ENCODE peak calls at places on chromosomes 2 and 18, in four cellular contexts. T, I, W and H are unnamed samples.
A peak's percentile ranks its signal among the peaks of the same experiment; 100 is the strongest.

GRCh38 chr2:232321817-232322559 is 56.6 kb upstream of the ALPP start:
- DNase-seq in T (peak; percentile 28), I (no peak), W (no peak), H (no peak)

GRCh38 chr2:76298022-76298421 is 587.3 kb upstream of the GCFC2 start:
- DNase-seq in I (no peak), W (no peak), T (no peak), H (no peak)

GRCh38 chr18:61738488-61738887 is 154.3 kb downstream of the RNF152 start:
- DNase-seq in W (peak; percentile 58), I (no peak), T (no peak), H (no peak)

GRCh38 chr18:70490008-70490933 is 201.4 kb downstream of the SOCS6 start:
- DNase-seq in W (peak; percentile 79), I (peak; percentile 17), T (peak; percentile 31), H (peak; percentile 60)

GRCh38 chr2:3601561-3602271 is 6.8 kb downstream of the COLEC11 start:
- DNase-seq in I (no peak), W (no peak), T (no peak), H (no peak)

GRCh38 chr2:214587442-214587841 is 176.6 kb downstream of the VWC2L start:
- DNase-seq in W (peak; percentile 1), I (no peak), T (no peak), H (no peak)

GRCh38 chr18:44626807-44627206 is 53.9 kb upstream of the SETBP1 start:
- DNase-seq in W (no peak), I (no peak), T (no peak), H (no peak)

GRCh38 chr2:142778289-142778688 is 99.2 kb upstream of the KYNU start:
- DNase-seq in W (no peak), I (no peak), T (no peak), H (no peak)

GRCh38 chr2:217223222-217223930 is 363.5 kb upstream of the TNP1 start:
- DNase-seq in W (peak; percentile 95), T (peak; percentile 53), I (no peak), H (peak; percentile 56)

GRCh38 chr2:236352761-236353593 is 88.8 kb upstream of the ASB18 start:
- DNase-seq in T (peak; percentile 67), W (peak; percentile 53), I (peak; percentile 31), H (peak; percentile 41)

GRCh38 chr2:137056704-137057103 is 291.4 kb downstream of the THSD7B start:
- DNase-seq in W (no peak), T (no peak), I (no peak), H (no peak)

GRCh38 chr2:99707592-99707991 is 217.8 kb upstream of the REV1 start:
- DNase-seq in T (no peak), W (peak; percentile 67), I (no peak), H (no peak)

GRCh38 chr2:184597571-184597980 is 753 bp upstream of the ZNF804A start:
- DNase-seq in W (peak; percentile 54), T (peak; percentile 24), I (peak; percentile 3), H (no peak)

GRCh38 chr18:3984163-3984757 is 470.8 kb downstream of the DLGAP1 start:
- DNase-seq in W (no peak), T (no peak), I (no peak), H (no peak)

GRCh38 chr18:5895886-5896740 is 791 bp upstream of the TMEM200C start:
- DNase-seq in T (peak; percentile 56), I (peak; percentile 16), W (no peak), H (no peak)

GRCh38 chr2:189153608-189154007 is 26.0 kb downstream of the COL5A2 start:
- DNase-seq in W (peak; percentile 90), T (no peak), I (no peak), H (no peak)

GRCh38 chr2:8502316-8502715 is 179.5 kb upstream of the ID2 start:
- DNase-seq in I (peak; percentile 46), T (no peak), W (no peak), H (no peak)

GRCh38 chr18:23856466-23857175 is 157.9 kb upstream of the TTC39C start:
- DNase-seq in I (no peak), W (peak; percentile 12), T (no peak), H (peak; percentile 24)

GRCh38 chr2:192194065-192194865 is 468 bp downstream of the TMEFF2 start:
- DNase-seq in W (peak; percentile 31), I (peak; percentile 14), T (no peak), H (peak; percentile 27)

GRCh38 chr2:192194866-192195547 is at the start of gene TMEFF2:
- DNase-seq in I (peak; percentile 34), T (peak; percentile 70), W (peak; percentile 83), H (peak; percentile 80)

GRCh38 chr2:192195548-192196418 is 1.1 kb upstream of the TMEFF2 start:
- DNase-seq in T (peak; percentile 42), I (peak; percentile 17), W (peak; percentile 20), H (peak; percentile 13)

DNA sequence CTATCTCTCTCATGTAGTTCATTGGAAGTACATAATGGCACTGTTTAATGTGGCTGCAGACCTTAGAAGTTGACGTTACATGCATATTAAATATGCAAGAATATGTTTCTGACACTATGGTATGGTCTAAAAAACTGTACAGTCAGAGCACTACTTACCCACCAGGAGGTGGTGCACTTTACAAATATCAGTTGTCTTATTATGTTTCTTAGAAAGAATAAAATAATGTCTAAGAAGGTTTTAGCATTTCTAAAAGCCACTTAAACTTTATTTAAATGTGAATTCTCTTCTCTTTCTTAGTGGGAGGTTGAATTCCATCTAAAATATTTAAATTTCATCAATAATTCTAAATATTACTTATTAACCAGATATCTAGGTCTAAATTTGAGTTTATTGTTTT is 4.3 kb downstream of the TMEFF2 start:
- DNase-seq in W (peak; percentile 75), I (no peak), T (no peak), H (no peak)
- TF ChIP-seq CTCF in W (peak; percentile 67), I (no peak), T (peak; percentile 11), H (peak; percentile 42)

GRCh38 chr2:106098081-106098480 is 96.0 kb downstream of the UXS1 start:
- DNase-seq in W (peak; percentile 60), T (no peak), I (no peak), H (peak; percentile 30)
- TF ChIP-seq CTCF in W (peak; percentile 76), T (peak; percentile 12), I (no peak), H (peak; percentile 35)

DNA sequence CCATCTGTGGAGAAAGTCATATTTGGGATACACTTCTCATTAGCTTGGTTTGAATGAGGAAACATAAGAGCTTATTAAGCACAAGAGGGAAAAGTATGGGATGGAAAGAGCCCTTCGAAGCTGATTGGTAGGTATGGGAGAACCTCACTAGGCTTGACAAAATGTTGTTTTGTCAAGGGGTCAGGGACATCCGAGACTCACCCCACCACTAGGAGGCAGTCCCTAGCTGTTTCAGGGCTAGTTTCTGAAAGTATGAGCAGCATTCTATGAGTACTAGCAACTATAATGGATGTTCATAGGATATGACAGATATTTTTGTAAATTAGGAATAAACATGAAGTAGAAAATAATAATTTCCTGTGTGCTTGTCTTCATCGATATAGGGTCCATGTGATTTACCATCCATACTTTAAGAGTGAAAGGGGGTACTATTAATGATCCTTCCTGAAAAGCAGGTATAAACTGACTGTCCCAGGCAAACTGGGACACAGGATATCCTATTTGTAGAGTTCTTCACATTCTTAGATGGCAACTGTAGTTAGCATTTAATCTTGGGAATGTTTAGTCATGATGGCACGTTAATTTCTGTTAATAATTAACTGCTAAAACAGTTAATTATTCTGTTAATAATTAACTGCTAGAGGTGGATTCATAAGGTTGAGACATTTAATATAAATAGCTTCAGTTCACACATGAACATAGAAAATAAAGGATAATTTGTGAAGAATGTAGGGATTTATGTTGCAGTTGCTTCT is 28.4 kb downstream of the OTX1 start:
- DNase-seq in T (peak; percentile 35), I (no peak), W (no peak), H (peak; percentile 54)
- TF ChIP-seq CTCF in T (peak; percentile 35), I (no peak), W (peak; percentile 61), H (no peak)

GRCh38 chr2:121603185-121603584 is 46.1 kb downstream of the CLASP1 start:
- DNase-seq in T (no peak), W (no peak), I (no peak), H (no peak)
- TF ChIP-seq CTCF in T (no peak), W (no peak), I (no peak), H (no peak)

GRCh38 chr2:124911560-124911959 is 886.5 kb downstream of the CNTNAP5 start:
- DNase-seq in I (no peak), T (no peak), W (no peak), H (no peak)
- TF ChIP-seq CTCF in I (no peak), T (no peak), W (no peak), H (no peak)

GRCh38 chr2:43026451-43027102 is 199.8 kb downstream of the ZFP36L2 start:
- DNase-seq in I (peak; percentile 68), W (no peak), T (no peak), H (no peak)

GRCh38 chr2:43023791-43024514 is 202.5 kb downstream of the ZFP36L2 start:
- DNase-seq in I (no peak), W (no peak), T (no peak), H (no peak)

GRCh38 chr2:43022896-43023295 is 203.5 kb downstream of the ZFP36L2 start:
- DNase-seq in I (no peak), T (no peak), W (no peak), H (no peak)

GRCh38 chr2:43025709-43026290 is 200.6 kb downstream of the ZFP36L2 start:
- DNase-seq in I (no peak), T (no peak), W (no peak), H (no peak)

DNA sequence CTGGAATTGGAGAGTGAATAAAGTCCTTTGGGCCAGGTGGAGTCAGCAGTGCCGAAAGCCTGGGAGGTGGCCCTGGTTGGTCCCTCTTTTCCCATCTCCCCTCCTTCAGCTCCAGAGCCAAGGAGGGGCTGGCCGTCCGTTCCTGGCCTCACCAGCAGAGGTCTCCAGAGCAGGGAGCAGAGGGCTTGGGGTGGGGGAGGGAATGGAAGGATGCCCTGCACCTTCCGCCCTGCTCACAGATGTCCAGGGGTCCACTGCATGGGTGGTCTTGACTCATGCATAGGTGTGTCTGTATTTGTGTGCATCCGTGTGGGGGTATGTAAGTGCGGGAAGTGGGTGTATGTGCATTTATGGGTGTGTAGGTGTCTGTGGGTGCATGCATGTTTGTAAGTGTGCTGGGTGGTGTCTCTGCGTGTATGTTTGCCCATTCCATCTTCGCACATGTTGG is 201.9 kb downstream of the ZFP36L2 start:
- DNase-seq in T (peak; percentile 73), W (peak; percentile 70), I (peak; percentile 63), H (peak; percentile 86)
- TF ChIP-seq CTCF in T (peak; percentile 50), W (peak; percentile 98), I (peak; percentile 63), H (peak; percentile 86)

DNA sequence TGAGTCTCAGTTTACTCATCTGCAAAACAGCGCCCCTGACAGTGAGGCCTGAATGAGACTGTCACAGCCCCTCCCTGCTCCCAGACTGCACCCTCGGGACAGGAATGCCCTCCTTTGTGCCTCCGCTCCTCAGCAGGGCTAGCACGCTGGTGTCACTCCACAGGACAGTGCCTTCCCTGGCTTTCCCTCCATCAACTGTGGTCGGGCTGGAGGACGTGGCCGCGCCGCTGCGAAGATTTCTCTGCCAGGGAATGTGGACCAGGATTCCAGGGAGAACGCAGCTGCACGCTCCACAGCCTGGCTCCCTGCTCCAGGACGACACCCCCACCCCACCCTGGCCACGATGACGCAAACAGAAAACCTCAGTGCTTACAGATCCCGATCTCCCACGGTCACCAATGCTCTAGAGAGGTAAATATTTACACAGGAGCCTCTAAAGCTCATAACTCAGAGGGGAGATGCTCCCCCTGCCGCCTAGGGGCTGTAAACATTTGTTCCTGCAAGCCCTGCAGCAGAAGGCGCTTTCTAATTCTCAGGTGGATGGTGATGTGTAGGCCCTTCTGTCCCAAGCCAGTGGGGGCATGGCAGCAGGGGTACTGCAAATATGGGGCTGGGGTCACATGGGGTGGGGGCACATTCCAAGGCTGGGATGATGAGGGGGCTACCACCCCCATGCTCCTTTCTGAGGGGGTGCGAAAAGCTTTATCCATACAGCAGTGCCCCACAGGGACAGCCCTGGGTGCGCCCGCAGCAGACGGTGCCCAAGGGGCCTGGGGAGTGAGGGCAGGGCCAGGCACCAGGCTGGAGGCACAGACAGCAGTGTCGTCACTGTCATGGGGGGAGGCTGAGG is 12.4 kb downstream of the HS6ST1 start:
- DNase-seq in T (no peak), W (peak; percentile 98), I (no peak), H (no peak)
- TF ChIP-seq CTCF in T (no peak), W (peak; percentile 80), I (no peak), H (no peak)